ENCODE peak calls at places on chromosomes 6 and 20, in seven cellular contexts. I, A, M, D, V, N and O are unnamed samples.

GRCh38 chr6:2765896-2766766 is 938 bp downstream of the WRNIP1 start:
- DNase-seq in I (no peak), A (peak; percentile 53), M (peak; percentile 76), D (peak; percentile 56), V (peak; percentile 86), N (no peak), O (peak; percentile 53)

GRCh38 chr6:45613678-45614077 is 235.9 kb upstream of the SUPT3H start:
- DNase-seq in I (no peak), A (no peak), M (peak; percentile 79), D (peak; percentile 34), V (no peak), N (no peak), O (no peak)

GRCh38 chr6:41538556-41539182 is 7.5 kb upstream of the FOXP4 start:
- DNase-seq in I (no peak), A (peak; percentile 70), M (no peak), D (no peak), V (no peak), N (no peak), O (no peak)

GRCh38 chr6:35304299-35304698 is 6.7 kb downstream of the DEF6 start:
- DNase-seq in I (no peak), A (no peak), M (peak; percentile 17), D (no peak), V (no peak), N (no peak), O (no peak)

GRCh38 chr6:139409026-139409425 is 34.6 kb upstream of the CITED2 start:
- DNase-seq in I (no peak), A (no peak), M (no peak), D (no peak), V (no peak), N (no peak), O (no peak)

GRCh38 chr6:125271486-125272159 is 30.1 kb downstream of the HDDC2 start:
- DNase-seq in I (no peak), A (no peak), M (no peak), D (no peak), V (no peak), N (no peak), O (no peak)

GRCh38 chr6:36616888-36617521 is 22.8 kb downstream of the SRSF3 start:
- DNase-seq in I (no peak), A (peak; percentile 78), M (peak; percentile 73), D (peak; percentile 80), V (no peak), N (no peak), O (peak; percentile 82)

GRCh38 chr6:149482542-149483261 is 2.1 kb downstream of the ZC3H12D start:
- DNase-seq in I (no peak), A (no peak), M (no peak), D (no peak), V (no peak), N (no peak), O (no peak)

GRCh38 chr6:39092124-39092523 is 22.9 kb downstream of the SAYSD1 start:
- DNase-seq in I (peak; percentile 21), A (no peak), M (no peak), D (no peak), V (peak; percentile 36), N (no peak), O (no peak)

GRCh38 chr6:130935978-130936377 is 108.8 kb downstream of the SMLR1 start:
- DNase-seq in I (no peak), A (no peak), M (no peak), D (no peak), V (no peak), N (no peak), O (no peak)

GRCh38 chr6:31706599-31706998 is at the start of gene LY6G6F:
- DNase-seq in I (no peak), A (no peak), M (no peak), D (no peak), V (no peak), N (no peak), O (no peak)

GRCh38 chr6:52910091-52910490 is 593 bp upstream of the GSTA3 start:
- DNase-seq in I (no peak), A (no peak), M (no peak), D (no peak), V (no peak), N (no peak), O (no peak)

GRCh38 chr20:2984956-2985661 is 58.3 kb upstream of the GNRH2 start:
- DNase-seq in I (no peak), A (no peak), M (no peak), D (no peak), V (no peak), N (no peak), O (no peak)

GRCh38 chr6:42962502-42963178 is 2.1 kb downstream of the GNMT start:
- DNase-seq in I (no peak), A (no peak), M (no peak), D (no peak), V (no peak), N (no peak), O (no peak)

GRCh38 chr6:101595276-101595675 is 201.8 kb downstream of the GRIK2 start:
- DNase-seq in I (no peak), A (no peak), M (no peak), D (no peak), V (no peak), N (no peak), O (no peak)

GRCh38 chr6:33620584-33621395 is at the start of gene ITPR3:
- DNase-seq in I (no peak), A (peak; percentile 76), M (peak; percentile 80), D (peak; percentile 81), V (peak; percentile 97), N (peak; percentile 28), O (peak; percentile 79)

GRCh38 chr6:55758156-55758942 is 117.0 kb downstream of the BMP5 start:
- DNase-seq in I (no peak), A (peak; percentile 22), M (no peak), D (no peak), V (no peak), N (no peak), O (no peak)

DNA sequence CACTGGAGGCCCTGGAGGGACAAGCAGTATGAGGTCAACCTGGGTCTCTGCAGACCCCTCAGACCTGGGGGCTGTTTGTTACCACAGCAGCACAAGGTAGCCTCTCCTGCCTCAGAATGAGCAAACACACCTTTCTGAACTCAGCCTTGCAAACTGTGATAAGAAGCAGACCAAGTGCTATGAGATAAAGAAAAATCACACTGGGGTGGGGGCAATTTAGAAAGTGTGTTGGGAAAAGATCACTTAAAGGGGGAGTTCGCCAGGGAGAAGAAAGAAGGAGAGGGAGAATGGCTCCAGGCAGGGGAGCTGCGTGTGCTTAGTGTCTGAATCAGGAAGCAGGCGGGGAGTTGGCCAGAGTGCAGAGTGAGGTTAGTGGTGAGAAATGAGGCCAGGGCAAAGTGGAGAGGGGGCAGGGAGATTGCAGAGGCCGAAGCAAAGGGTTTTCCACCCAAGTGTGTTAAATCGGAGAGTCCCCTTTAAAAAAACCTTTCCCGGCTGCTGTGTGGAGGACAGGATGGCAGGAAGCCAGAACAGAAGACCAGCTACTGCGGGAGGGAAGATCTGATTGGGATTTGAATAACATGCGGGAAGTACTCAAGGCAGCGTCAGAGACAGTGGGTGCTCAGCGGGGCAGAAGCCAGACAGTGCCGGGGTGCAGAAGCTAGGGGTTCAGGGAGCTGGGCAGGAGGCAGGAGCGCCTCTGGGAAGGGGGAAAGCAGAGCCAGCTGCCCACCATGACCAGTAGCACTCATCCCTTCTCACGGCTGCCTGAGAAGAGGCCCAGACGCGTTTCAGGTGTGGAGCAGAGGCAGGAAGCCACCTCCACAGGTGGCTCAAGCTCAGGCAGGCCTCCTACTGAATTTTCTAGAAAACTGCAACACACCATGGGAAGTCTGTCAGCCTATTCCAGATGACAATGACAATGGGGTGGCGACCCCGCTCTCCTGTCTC is 9.0 kb downstream of the ADA start:
- DNase-seq in I (no peak), A (peak; percentile 80), M (peak; percentile 90), D (peak; percentile 71), V (peak; percentile 65), N (peak; percentile 77), O (peak; percentile 74)
- TF ChIP-seq POLR2A in I (peak; percentile 61), A (no peak), M (no peak), D (no peak), V (no peak), N (peak; percentile 51), O (no peak)

DNA sequence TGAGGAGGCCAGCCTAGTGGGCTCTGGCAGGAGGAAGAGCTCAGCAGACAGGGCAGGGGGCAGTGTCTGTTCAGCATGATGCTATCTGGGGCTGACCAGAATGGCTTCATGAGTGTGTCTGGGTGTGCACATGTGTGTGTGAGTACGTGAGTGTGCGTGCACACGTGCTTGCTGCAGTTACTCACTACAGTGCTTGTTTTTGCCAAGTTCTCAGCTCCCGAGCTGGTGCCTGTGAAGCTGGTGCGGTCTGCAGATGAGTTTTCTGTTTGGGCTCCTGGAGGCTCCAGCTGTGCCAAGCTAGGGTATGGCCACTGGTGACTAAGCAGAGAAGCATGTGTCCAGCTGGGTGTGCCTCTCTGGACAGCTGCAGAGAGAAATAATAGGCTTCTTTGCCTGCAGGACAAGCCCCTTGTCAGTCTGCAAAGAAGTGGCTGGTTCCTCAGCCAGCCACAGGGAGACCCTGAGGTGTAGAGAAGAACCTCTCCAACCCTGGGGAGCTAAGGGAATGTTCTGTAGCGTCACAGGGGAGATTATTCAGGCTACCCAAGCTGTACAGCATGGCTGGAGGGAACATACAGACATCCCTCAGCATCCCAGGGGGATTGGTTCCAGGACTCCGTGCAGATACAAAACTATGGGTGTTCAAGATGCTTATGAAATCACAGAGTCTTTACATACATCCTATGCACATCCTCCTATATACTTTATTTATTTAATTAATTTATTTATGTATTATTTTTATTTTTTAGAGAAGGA is 40.2 kb upstream of the FAM50B start:
- DNase-seq in I (no peak), A (peak; percentile 52), M (peak; percentile 83), D (peak; percentile 22), V (no peak), N (no peak), O (peak; percentile 55)
- TF ChIP-seq POLR2AphosphoS5 in I (no peak), A (no peak), M (no peak), D (no peak), V (no peak), N (no peak), O (no peak)

GRCh38 chr6:112923940-112924587 is 576.9 kb downstream of the RFPL4B start:
- DNase-seq in I (no peak), A (no peak), M (no peak), D (no peak), V (no peak), N (no peak), O (no peak)
- TF ChIP-seq EP300 in I (no peak), A (no peak), M (no peak), D (no peak), V (no peak), N (no peak), O (no peak)

GRCh38 chr6:13487122-13488014 is at the start of gene GFOD1:
- DNase-seq in I (peak; percentile 39), A (peak; percentile 91), M (peak; percentile 93), D (peak; percentile 90), V (peak; percentile 98), N (no peak), O (peak; percentile 86)

GRCh38 chr6:13488015-13488895 is 855 bp upstream of the GFOD1 start:
- DNase-seq in I (no peak), A (peak; percentile 41), M (peak; percentile 84), D (peak; percentile 59), V (no peak), N (no peak), O (peak; percentile 47)

GRCh38 chr6:13490402-13490801 is 3.0 kb upstream of the GFOD1 start:
- DNase-seq in I (no peak), A (no peak), M (no peak), D (no peak), V (no peak), N (no peak), O (no peak)

GRCh38 chr6:13486679-13487121 is 700 bp downstream of the GFOD1 start:
- DNase-seq in I (no peak), A (peak; percentile 63), M (peak; percentile 86), D (peak; percentile 65), V (peak; percentile 60), N (no peak), O (peak; percentile 45)

DNA sequence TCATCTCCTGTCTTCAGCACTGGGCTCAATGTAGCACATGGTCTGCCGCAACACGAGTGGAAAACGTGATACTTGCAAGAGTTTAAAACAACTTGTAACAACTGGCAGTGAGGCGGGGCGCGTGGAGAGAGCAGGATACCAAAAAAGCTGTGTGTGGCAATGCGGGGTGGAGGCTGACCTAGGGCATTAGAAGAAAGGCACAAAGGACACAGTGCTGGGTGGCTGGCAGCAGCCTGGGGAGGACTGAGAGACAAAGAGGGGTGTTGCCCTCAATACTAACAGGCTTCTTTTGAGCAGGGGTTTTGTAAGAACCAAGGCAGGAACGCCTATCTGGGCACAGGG is 1.5 kb upstream of the GFOD1 start:
- DNase-seq in I (no peak), A (no peak), M (no peak), D (no peak), V (no peak), N (no peak), O (no peak)
- TF ChIP-seq POLR2A in I (no peak), A (no peak), M (no peak), D (no peak), V (no peak), N (no peak), O (no peak)